ENCODE peak calls at places on chromosomes 1 and 21, in four cellular contexts. D is iris pigment epithelial cell, Z is astrocyte of the spinal cord, K is occipital lobe. Y is an unnamed sample.

GRCh38 chr1:28115267-28115666 is 26.9 kb upstream of the EYA3 start:
- DNase-seq in K (no peak), Z (no peak), D (peak), Y (no peak)

GRCh38 chr1:27031235-27032118 is 18.8 kb upstream of the TENT5B start:
- DNase-seq in D (peak), K (peak), Z (peak), Y (no peak)

GRCh38 chr1:186762653-186763052 is 66.1 kb upstream of the PLA2G4A start:
- DNase-seq in Z (no peak), D (no peak), K (no peak), Y (no peak)

GRCh38 chr1:14661220-14661619 is 62.7 kb downstream of the KAZN start:
- DNase-seq in D (no peak), Z (no peak), K (no peak), Y (peak)

GRCh38 chr1:75539230-75540116 is 71.4 kb downstream of the SLC44A5 start:
- DNase-seq in Z (peak), D (peak), K (no peak), Y (no peak)

GRCh38 chr21:42684109-42684916 is 30.9 kb downstream of the PDE9A start:
- DNase-seq in Z (no peak), K (no peak), D (no peak), Y (no peak)

GRCh38 chr1:157580179-157580827 is 17.6 kb downstream of the FCRL4 start:
- DNase-seq in Z (peak), K (no peak), D (peak), Y (peak)

GRCh38 chr1:149940427-149940826 is 3.7 kb upstream of the MTMR11 start:
- DNase-seq in D (no peak), Z (no peak), K (no peak), Y (no peak)

GRCh38 chr1:93437976-93438605 is 9.8 kb upstream of the FNBP1L start:
- DNase-seq in K (no peak), D (peak), Z (peak), Y (peak)

GRCh38 chr21:42358261-42358660 is 7.5 kb upstream of the TFF2 start:
- DNase-seq in K (no peak), Z (no peak), D (no peak), Y (no peak)

GRCh38 chr1:34896612-34897011 is 32.8 kb downstream of the DLGAP3 start:
- DNase-seq in Z (no peak), D (no peak), K (no peak), Y (no peak)

GRCh38 chr1:97192872-97193572 is 471.4 kb downstream of the PTBP2 start:
- DNase-seq in Z (peak), D (peak), K (no peak), Y (peak)

GRCh38 chr1:36211841-36212240 is 12.4 kb upstream of the THRAP3 start:
- DNase-seq in Z (no peak), D (no peak), K (no peak), Y (no peak)

GRCh38 chr21:42223826-42224575 is 5.1 kb downstream of the ABCG1 start:
- DNase-seq in K (no peak), D (no peak), Z (no peak), Y (no peak)

GRCh38 chr1:45610589-45611226 is 13.1 kb downstream of the CCDC17 start:
- DNase-seq in K (no peak), Z (no peak), D (no peak), Y (no peak)

GRCh38 chr1:26328597-26328996 is 10.8 kb downstream of the CD52 start:
- DNase-seq in D (no peak), K (no peak), Z (no peak), Y (no peak)

Y was measured in fibroblast of the conjunctiva.